ENCODE peak calls at places on chromosomes 2 and 18, in five cellular contexts. M is ELF-1, S is AG09319, V is breast epithelium, T is foreskin fibroblast. C is an unnamed sample.

GRCh38 chr2:241730679-241731293 is 3.6 kb upstream of the D2HGDH start:
- DNase-seq in M (no peak), S (no peak), V (no peak), T (no peak), C (peak; percentile 60)

GRCh38 chr2:122980672-122981071 is 1044.4 kb upstream of the CNTNAP5 start:
- DNase-seq in M (peak; percentile 10), S (no peak), V (peak; percentile 46), T (peak; percentile 1), C (no peak)

GRCh38 chr2:127625146-127625943 is 20.6 kb upstream of the GPR17 start:
- DNase-seq in M (no peak), S (no peak), V (no peak), T (no peak), C (no peak)

GRCh38 chr18:48230459-48231113 is 178.6 kb downstream of the ZBTB7C start:
- DNase-seq in M (peak; percentile 84), S (no peak), V (no peak), T (peak; percentile 68), C (peak; percentile 44)

GRCh38 chr2:191917967-191918651 is 71.2 kb upstream of the CAVIN2 start:
- DNase-seq in M (no peak), S (no peak), V (no peak), T (peak; percentile 23), C (no peak)

GRCh38 chr18:23805898-23806297 is 116.6 kb downstream of the LAMA3 start:
- DNase-seq in M (no peak), S (no peak), V (no peak), T (peak; percentile 83), C (no peak)

GRCh38 chr2:73969356-73969755 is 15.4 kb upstream of the TET3 start:
- DNase-seq in M (peak; percentile 17), S (no peak), V (no peak), T (peak; percentile 69), C (no peak)

GRCh38 chr18:7572837-7573236 is 5.7 kb downstream of the PTPRM start:
- DNase-seq in M (no peak), S (no peak), V (no peak), T (peak; percentile 29), C (peak; percentile 8)

GRCh38 chr2:109421101-109421500 is 192.7 kb downstream of the SEPTIN10 start:
- DNase-seq in M (no peak), S (no peak), V (no peak), T (no peak), C (no peak)

GRCh38 chr2:207813221-207813916 is 43.7 kb upstream of the FZD5 start:
- DNase-seq in M (peak; percentile 62), S (no peak), V (no peak), T (no peak), C (no peak)

GRCh38 chr2:119009110-119009509 is 67.1 kb downstream of the MARCO start:
- DNase-seq in M (no peak), S (no peak), V (no peak), T (no peak), C (no peak)

GRCh38 chr18:77067315-77068061 is 65.1 kb downstream of the MBP start:
- DNase-seq in M (peak; percentile 72), S (peak; percentile 49), V (no peak), T (peak; percentile 87), C (peak; percentile 60)

GRCh38 chr2:34423301-34423700 is 824.2 kb upstream of the FAM98A start:
- DNase-seq in M (no peak), S (no peak), V (no peak), T (no peak), C (no peak)

GRCh38 chr18:74533666-74534065 is 634 bp upstream of the CNDP1 start:
- DNase-seq in M (no peak), S (no peak), V (no peak), T (no peak), C (no peak)

GRCh38 chr2:156405586-156405985 is 30.6 kb upstream of the GPD2 start:
- DNase-seq in M (peak; percentile 9), S (no peak), V (peak; percentile 40), T (peak; percentile 58), C (no peak)

GRCh38 chr2:239312081-239312501 is 88.7 kb downstream of the HDAC4 start:
- DNase-seq in M (no peak), S (no peak), V (peak; percentile 11), T (no peak), C (no peak)

GRCh38 chr2:67717692-67718091 is 320.6 kb downstream of the ETAA1 start:
- DNase-seq in M (no peak), S (no peak), V (no peak), T (peak; percentile 18), C (no peak)